ENCODE peak calls at places on chromosomes 1 and 21, in five cellular contexts. D is sigmoid colon, B is endothelial cell of umbilical vein, Z is SK-N-SH, C is upper lobe of left lung. E is an unnamed sample. For H3K4me1, the result is how much of the 10 kb centered on the place peaks cover.

GRCh38 chr21:26732442-26733221 is 112.6 kb downstream of the ADAMTS1 start:
- DNase-seq in C (peak), Z (peak), D (no peak), B (peak), E (no peak)

GRCh38 chr1:187862506-187862905 is 1033.8 kb downstream of the PLA2G4A start:
- DNase-seq in B (no peak), D (no peak), Z (no peak), C (no peak), E (no peak)

GRCh38 chr1:42380617-42381423 is at the start of gene RIMKLA:
- DNase-seq in B (peak), D (peak), C (peak), Z (peak), E (peak)

GRCh38 chr1:25869909-25870606 is 5.5 kb downstream of the PAQR7 start:
- DNase-seq in B (no peak), Z (peak), D (peak), C (no peak), E (no peak)

GRCh38 chr1:212447478-212447877 is 14.8 kb downstream of the NENF start:
- DNase-seq in Z (no peak), D (no peak), B (no peak), C (no peak), E (no peak)

GRCh38 chr1:233473549-233474204 is 140.2 kb upstream of the KCNK1 start:
- DNase-seq in B (no peak), C (no peak), Z (no peak), D (no peak), E (no peak)

GRCh38 chr1:21620461-21620860 is 48.7 kb downstream of the RAP1GAP start:
- DNase-seq in D (no peak), B (no peak), C (no peak), Z (peak), E (no peak)

GRCh38 chr1:101938681-101939080 is 58.0 kb downstream of the OLFM3 start:
- DNase-seq in D (no peak), B (no peak), Z (no peak), C (no peak), E (no peak)

GRCh38 chr1:241271427-241271826 is 85.6 kb downstream of the RGS7 start:
- DNase-seq in C (no peak), B (no peak), Z (no peak), D (no peak), E (no peak)

GRCh38 chr1:247862756-247863155 is 5.8 kb downstream of the TRIM58 start:
- DNase-seq in Z (no peak), D (no peak), C (no peak), B (no peak), E (no peak)

GRCh38 chr1:175514309-175515001 is 228.9 kb downstream of the TNR start:
- DNase-seq in Z (peak), D (no peak), C (no peak), B (peak), E (no peak)

GRCh38 chr21:29313662-29314408 is 15.1 kb downstream of the BACH1 start:
- DNase-seq in Z (no peak), D (no peak), B (peak), C (no peak), E (no peak)

GRCh38 chr21:45877821-45878469 is 103.6 kb upstream of the COL6A1 start:
- DNase-seq in C (no peak), D (no peak), B (no peak), Z (peak), E (no peak)

GRCh38 chr1:245361056-245361455 is 206.3 kb downstream of the KIF26B start:
- DNase-seq in Z (no peak), C (no peak), B (no peak), D (no peak), E (no peak)

GRCh38 chr21:25428537-25428936 is 178.7 kb downstream of the MRPL39 start:
- DNase-seq in B (no peak), C (no peak), Z (no peak), D (no peak), E (no peak)

GRCh38 chr1:201125019-201125418 is 2.0 kb downstream of the ASCL5 start:
- DNase-seq in C (no peak), Z (no peak), B (peak), D (no peak), E (no peak)

GRCh38 chr1:68815632-68816031 is 318.8 kb upstream of the DEPDC1 start:
- DNase-seq in C (no peak), D (no peak), B (no peak), Z (peak), E (no peak)

GRCh38 chr1:16433066-16433465 is 4.2 kb downstream of the SPATA21 start:
- DNase-seq in Z (no peak), D (no peak), C (no peak), B (no peak), E (no peak)

GRCh38 chr1:244154882-244155531 is 103.9 kb downstream of the ZBTB18 start:
- DNase-seq in D (peak), C (peak), B (no peak), Z (peak), E (no peak)

GRCh38 chr1:31932491-31933316 is 5.5 kb downstream of the PTP4A2 start:
- DNase-seq in B (peak), C (no peak), Z (no peak), D (no peak), E (no peak)

GRCh38 chr1:91736999-91737615 is 148.8 kb downstream of the TGFBR3 start:
- DNase-seq in Z (no peak), C (no peak), B (peak), D (peak), E (peak)

GRCh38 chr1:38071530-38072266 is 25.1 kb upstream of the POU3F1 start:
- DNase-seq in B (peak), C (no peak), D (no peak), Z (peak), E (peak)

GRCh38 chr1:118627435-118627834 is 360.7 kb downstream of the TBX15 start:
- DNase-seq in B (no peak), D (no peak), Z (no peak), C (no peak), E (no peak)

GRCh38 chr1:213120386-213120785 is 69.3 kb downstream of the RPS6KC1 start:
- DNase-seq in C (no peak), D (no peak), B (peak), Z (no peak), E (no peak)

GRCh38 chr1:234509457-234510328 is 30.7 kb upstream of the TARBP1 start:
- DNase-seq in D (no peak), Z (no peak), C (no peak), B (no peak), E (no peak)

GRCh38 chr1:44934786-44935185 is 51.6 kb downstream of the EIF2B3 start:
- DNase-seq in D (no peak), B (no peak), Z (no peak), C (no peak), E (no peak)

GRCh38 chr1:23007106-23007505 is 8.5 kb downstream of the TEX46 start:
- DNase-seq in C (no peak), D (no peak), Z (no peak), B (no peak), E (no peak)

GRCh38 chr1:224238756-224239155 is 55.7 kb downstream of the DEGS1 start:
- DNase-seq in D (no peak), B (no peak), C (no peak), Z (no peak), E (no peak)

GRCh38 chr21:42478504-42478903 is 17.5 kb downstream of the RSPH1 start:
- DNase-seq in C (no peak), B (no peak), D (no peak), Z (no peak), E (no peak)

GRCh38 chr1:226734611-226735153 is 4.4 kb downstream of the ITPKB start:
- DNase-seq in Z (no peak), D (no peak), C (no peak), B (no peak), E (no peak)
- H3K4me1 ChIP-seq in Z (under half), D (half or more), C (under half), B (under half), E (under half)

GRCh38 chr1:165162671-165163241 is 193.8 kb downstream of the LMX1A start:
- DNase-seq in D (no peak), B (no peak), Z (peak), C (peak), E (peak)

DNA sequence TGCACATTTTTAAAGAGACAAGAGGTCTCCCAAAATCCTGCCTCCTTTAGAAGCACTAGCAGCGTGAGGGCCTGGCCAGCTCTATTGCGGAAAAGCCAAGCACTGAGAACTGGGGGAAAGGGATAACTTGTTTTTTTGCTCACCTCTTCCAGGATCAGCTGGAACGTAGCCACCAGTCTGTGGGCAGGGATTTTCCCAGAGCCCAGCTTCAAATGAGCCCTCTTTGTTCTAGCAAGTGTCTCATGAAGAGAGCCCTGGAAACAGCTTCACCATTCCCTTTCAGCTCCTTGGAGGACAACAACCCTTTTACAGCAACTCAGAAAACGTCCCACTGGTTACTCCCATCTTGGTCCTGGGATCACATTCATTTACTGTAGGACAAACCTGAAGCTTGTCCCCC is 195.4 kb downstream of the LMX1A start:
- DNase-seq in Z (no peak), C (no peak), B (no peak), D (no peak), E (peak)
- TF ChIP-seq POLR2AphosphoS5 in Z (no peak), C (no peak), B (no peak), D (no peak), E (no peak)

GRCh38 chr1:145846191-145846590 is 761 bp downstream of the NUDT17 start:
- DNase-seq in D (no peak), B (peak), Z (peak), C (no peak), E (no peak)
- H3K27ac ChIP-seq in D (peak), B (peak), Z (peak), C (peak), E (peak)

GRCh38 chr1:7726623-7727022 is 44.5 kb upstream of the VAMP3 start:
- DNase-seq in Z (no peak), C (no peak), B (peak), D (no peak), E (no peak)

GRCh38 chr1:7717769-7718368 is 53.2 kb upstream of the VAMP3 start:
- DNase-seq in Z (no peak), C (no peak), B (no peak), D (no peak), E (no peak)

GRCh38 chr1:7722670-7723012 is 48.5 kb upstream of the VAMP3 start:
- DNase-seq in D (no peak), B (no peak), C (no peak), Z (no peak), E (no peak)

GRCh38 chr1:7719468-7720104 is 51.5 kb upstream of the VAMP3 start:
- DNase-seq in B (no peak), C (no peak), Z (no peak), D (no peak), E (no peak)

GRCh38 chr1:7721940-7722669 is 49.0 kb upstream of the VAMP3 start:
- DNase-seq in B (no peak), C (no peak), Z (peak), D (no peak), E (no peak)
- H3K4me1 ChIP-seq in B (under half), C (under half), Z (under half), D (under half), E (under half)

GRCh38 chr1:28530456-28530855 is 22.4 kb upstream of the TRNAU1AP start:
- DNase-seq in B (no peak), C (peak), D (no peak), Z (peak), E (no peak)

GRCh38 chr1:28521502-28522164 is 15.8 kb downstream of the RCC1 start:
- DNase-seq in C (no peak), D (no peak), Z (no peak), B (no peak), E (no peak)

DNA sequence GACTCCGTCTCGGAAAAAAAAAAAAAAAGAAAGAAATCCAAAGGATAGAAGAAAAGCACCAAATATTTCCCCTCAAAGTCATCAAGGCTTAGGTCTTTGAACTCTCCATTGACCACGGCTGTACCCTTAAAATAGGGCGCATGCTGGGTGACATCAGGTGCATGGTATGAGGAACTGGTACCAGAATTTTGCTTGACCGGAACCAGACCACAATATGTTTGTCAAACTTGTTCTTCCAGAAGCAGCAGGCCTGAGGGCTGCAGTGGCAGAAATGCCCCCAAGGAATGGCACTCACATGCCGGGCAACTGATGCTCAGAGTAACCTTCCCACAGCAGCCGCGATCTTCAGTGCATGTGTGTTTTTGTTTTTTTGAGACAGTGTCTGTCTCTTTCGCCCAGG is 21.0 kb downstream of the RCC1 start:
- DNase-seq in Z (no peak), B (no peak), C (no peak), D (no peak), E (no peak)
- TF ChIP-seq POLR2AphosphoS5 in Z (no peak), B (no peak), C (no peak), D (no peak), E (no peak)